ENCODE peak calls at places on chromosomes 7 and 10, in seven cellular contexts. Z is AG10803; X is cardiac muscle cell; L is CD8-positive, alpha-beta T cell; J is tibial artery; G is stomach; C is fibroblast of mammary gland. B is an unnamed sample.

GRCh38 chr10:55410415-55410885 is 609.4 kb upstream of the PCDH15 start:
- DNase-seq in Z (peak), X (peak), L (no peak), J (peak), G (no peak), C (peak), B (no peak)

GRCh38 chr7:117950601-117951278 is 77.5 kb upstream of the CTTNBP2 start:
- DNase-seq in Z (no peak), X (no peak), L (no peak), J (no peak), G (no peak), C (no peak), B (no peak)

GRCh38 chr10:33284945-33285344 is 49.5 kb downstream of the NRP1 start:
- DNase-seq in Z (no peak), X (no peak), L (no peak), J (no peak), G (no peak), C (no peak), B (no peak)

GRCh38 chr7:28068811-28069216 is 111.8 kb downstream of the JAZF1 start:
- DNase-seq in Z (peak), X (no peak), L (no peak), J (no peak), G (no peak), C (peak), B (no peak)

GRCh38 chr7:73442903-73443542 is 9.4 kb downstream of the FZD9 start:
- DNase-seq in Z (no peak), X (no peak), L (no peak), J (peak), G (peak), C (no peak), B (no peak)

GRCh38 chr7:74282748-74283459 is 6.3 kb upstream of the CLIP2 start:
- DNase-seq in Z (no peak), X (no peak), L (no peak), J (no peak), G (no peak), C (no peak), B (no peak)

GRCh38 chr7:27992755-27993478 is 187.7 kb downstream of the JAZF1 start:
- DNase-seq in Z (no peak), X (no peak), L (no peak), J (no peak), G (no peak), C (no peak), B (no peak)

GRCh38 chr7:19353158-19353557 is 207.9 kb upstream of the FERD3L start:
- DNase-seq in Z (peak), X (no peak), L (no peak), J (no peak), G (no peak), C (peak), B (no peak)

GRCh38 chr7:21365866-21366624 is 61.8 kb upstream of the SP4 start:
- DNase-seq in Z (no peak), X (no peak), L (no peak), J (no peak), G (peak), C (peak), B (no peak)

GRCh38 chr10:27741173-27742091 is 4.2 kb downstream of the MKX start:
- DNase-seq in Z (no peak), X (peak), L (no peak), J (no peak), G (no peak), C (no peak), B (no peak)

GRCh38 chr7:156178214-156178613 is 366.0 kb upstream of the SHH start:
- DNase-seq in Z (no peak), X (no peak), L (no peak), J (no peak), G (no peak), C (no peak), B (no peak)

GRCh38 chr10:132239126-132240031 is 52.6 kb downstream of the DPYSL4 start:
- DNase-seq in Z (no peak), X (peak), L (no peak), J (no peak), G (no peak), C (no peak), B (no peak)

GRCh38 chr7:114789161-114789560 is 132.7 kb upstream of the MDFIC start:
- DNase-seq in Z (peak), X (no peak), L (no peak), J (no peak), G (no peak), C (peak), B (no peak)

GRCh38 chr7:29194594-29195417 is at the start of gene CHN2:
- DNase-seq in Z (no peak), X (peak), L (peak), J (peak), G (peak), C (peak), B (no peak)

GRCh38 chr10:132738454-132739224 is 47.3 kb downstream of the NKX6-2 start:
- DNase-seq in Z (no peak), X (no peak), L (no peak), J (no peak), G (no peak), C (no peak), B (no peak)

GRCh38 chr10:73997479-73997805 is 474 bp upstream of the VCL start:
- DNase-seq in Z (no peak), X (no peak), L (peak), J (peak), G (no peak), C (no peak), B (no peak)

DNA sequence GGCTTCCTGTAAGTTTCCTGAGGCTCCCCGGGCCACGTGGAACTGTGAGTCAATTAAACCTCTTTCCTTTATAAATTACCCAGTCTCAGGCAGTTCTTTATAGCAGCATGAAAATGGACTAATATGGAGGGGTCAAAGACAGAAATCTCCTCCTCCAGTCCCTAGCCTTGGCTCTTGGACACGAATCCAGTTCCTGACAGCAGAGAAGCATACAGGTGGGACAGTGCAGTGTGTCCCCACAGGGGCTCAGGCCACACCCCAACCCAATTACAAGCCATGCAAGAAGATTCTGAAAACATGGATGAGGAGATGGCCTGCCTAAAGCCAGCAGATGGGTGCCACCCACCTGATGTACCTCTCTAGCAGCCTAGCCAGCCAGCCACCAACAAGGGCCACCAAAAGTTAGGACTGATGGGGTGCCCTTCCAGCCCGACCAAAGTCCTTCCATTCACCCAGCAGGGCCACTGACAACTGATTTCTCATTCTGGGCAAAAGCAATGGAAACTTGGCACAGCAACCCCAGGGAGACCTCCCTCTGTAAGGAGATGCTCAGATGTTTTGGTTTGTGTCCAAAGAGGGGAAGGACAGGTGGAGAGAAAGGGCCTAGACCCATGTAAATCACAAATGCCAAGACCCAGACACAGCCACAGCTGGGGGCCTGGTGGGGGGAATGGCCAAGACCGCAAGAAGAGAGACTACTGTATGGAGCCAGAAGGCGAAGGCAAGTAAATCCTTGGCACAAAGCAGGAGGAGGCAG is 13.7 kb downstream of the GPRIN2 start:
- DNase-seq in Z (no peak), X (no peak), L (no peak), J (peak), G (peak), C (no peak), B (no peak)
- H3K4me3 ChIP-seq in Z (no peak), X (no peak), L (no peak), J (no peak), G (no peak), C (no peak), B (no peak)

GRCh38 chr10:48511066-48511854 is 93.6 kb downstream of the ARHGAP22 start:
- DNase-seq in Z (no peak), X (no peak), L (no peak), J (no peak), G (peak), C (no peak), B (no peak)

GRCh38 chr10:48507933-48508830 is 96.7 kb downstream of the ARHGAP22 start:
- DNase-seq in Z (no peak), X (no peak), L (no peak), J (peak), G (peak), C (peak), B (no peak)

GRCh38 chr10:48509061-48509772 is 95.7 kb downstream of the ARHGAP22 start:
- DNase-seq in Z (no peak), X (peak), L (no peak), J (no peak), G (peak), C (no peak), B (no peak)

GRCh38 chr10:48511855-48512191 is 93.0 kb downstream of the ARHGAP22 start:
- DNase-seq in Z (no peak), X (no peak), L (no peak), J (no peak), G (peak), C (no peak), B (no peak)

DNA sequence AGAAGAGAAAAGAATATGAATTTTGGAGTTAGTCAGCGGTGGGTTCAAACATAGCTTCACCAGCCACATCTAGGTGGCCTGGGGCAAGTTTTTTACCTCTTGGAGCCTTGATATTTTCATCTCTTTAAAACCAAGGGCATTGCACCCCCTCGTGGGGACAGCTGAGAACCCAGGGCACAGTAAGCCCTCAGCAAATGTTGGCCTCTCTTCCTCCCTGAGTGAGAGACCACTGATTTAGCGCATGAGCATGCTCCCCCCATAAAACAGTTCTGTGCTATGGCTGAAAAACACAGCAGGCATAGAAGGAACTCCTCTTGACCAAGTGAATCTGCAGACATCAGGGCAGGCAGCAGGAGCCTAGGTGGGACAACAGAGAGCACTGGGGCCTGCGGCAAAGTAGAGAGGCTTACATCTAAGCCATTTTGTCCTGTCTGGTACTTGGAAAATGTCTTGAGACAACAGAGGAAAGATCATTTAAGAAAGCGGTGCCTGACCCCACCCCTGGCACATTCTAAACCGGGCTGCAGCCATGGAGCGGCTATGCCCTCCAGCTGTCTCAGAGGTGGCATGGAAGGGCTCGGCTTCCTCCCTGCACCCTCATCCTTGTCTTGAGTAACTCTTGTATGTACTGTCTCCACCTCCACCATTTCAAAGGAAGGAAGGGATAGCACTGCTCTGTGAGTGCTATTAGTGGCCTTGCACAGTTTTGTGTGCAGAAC is 94.7 kb downstream of the ARHGAP22 start:
- DNase-seq in Z (no peak), X (peak), L (no peak), J (no peak), G (peak), C (no peak), B (no peak)
- TF ChIP-seq CTCF in Z (peak), X (peak), L (no peak), J (no peak), G (no peak), C (peak), B (peak)

GRCh38 chr7:100676501-100677306 is 3.2 kb downstream of the GNB2 start:
- DNase-seq in Z (no peak), X (no peak), L (no peak), J (no peak), G (no peak), C (no peak), B (no peak)
- H3K4me3 ChIP-seq in Z (peak), X (no peak), L (peak), J (peak), G (peak), C (peak), B (peak)

DNA sequence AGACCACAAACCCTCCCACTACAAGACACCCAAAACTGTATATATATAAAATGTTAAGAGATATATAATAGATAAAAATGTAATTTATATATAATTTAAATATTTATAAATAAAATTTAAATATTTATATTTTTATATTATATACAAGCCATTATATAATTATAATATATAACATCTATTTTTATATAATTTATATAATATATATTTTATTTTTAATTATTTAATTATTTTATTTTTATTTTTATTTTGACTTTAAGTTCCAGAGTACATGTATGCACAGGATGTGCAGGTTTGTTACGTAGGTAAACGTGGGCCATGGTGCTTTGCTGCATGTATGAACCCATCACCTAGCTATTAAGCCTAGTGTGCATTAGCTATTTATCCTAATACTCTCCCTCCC is 1090.2 kb downstream of the NXPH1 start:
- DNase-seq in Z (no peak), X (no peak), L (no peak), J (no peak), G (no peak), C (no peak), B (no peak)
- TF ChIP-seq CTCF in Z (no peak), X (no peak), L (no peak), J (no peak), G (no peak), C (no peak), B (no peak)

B was measured in AG04449.